ENCODE peak calls at places on chromosomes 2 and 18, in five cellular contexts. One of them, this sample, is unnamed.

GRCh38 chr2:108363900-108364225 is 13.9 kb upstream of the SULT1C4 start:
- DNase-seq in HFF-Myc: no peak
- DNase-seq in left ventricle myocardium inferior: no peak
- DNase-seq in A549: no peak
- DNase-seq in HL-60: no peak
- DNase-seq in this sample: no peak

GRCh38 chr2:23926289-23926749 is 604 bp downstream of the ATAD2B start:
- DNase-seq in HL-60: peak
- DNase-seq in HFF-Myc: no peak
- DNase-seq in left ventricle myocardium inferior: peak
- DNase-seq in A549: peak
- DNase-seq in this sample: no peak

GRCh38 chr2:233240897-233241296 is 10.6 kb upstream of the ATG16L1 start:
- DNase-seq in HL-60: peak
- DNase-seq in left ventricle myocardium inferior: no peak
- DNase-seq in HFF-Myc: no peak
- DNase-seq in A549: no peak
- DNase-seq in this sample: no peak

GRCh38 chr2:241796209-241796608 is 12.8 kb upstream of the NEU4 start:
- DNase-seq in left ventricle myocardium inferior: peak
- DNase-seq in HFF-Myc: no peak
- DNase-seq in A549: no peak
- DNase-seq in HL-60: no peak
- DNase-seq in this sample: no peak

GRCh38 chr2:222582931-222583330 is 73.0 kb downstream of the FARSB start:
- DNase-seq in HL-60: no peak
- DNase-seq in HFF-Myc: no peak
- DNase-seq in left ventricle myocardium inferior: no peak
- DNase-seq in A549: no peak
- DNase-seq in this sample: no peak

GRCh38 chr2:181780159-181781081 is 100.1 kb upstream of the NEUROD1 start:
- DNase-seq in HL-60: no peak
- DNase-seq in A549: no peak
- DNase-seq in left ventricle myocardium inferior: no peak
- DNase-seq in HFF-Myc: no peak
- DNase-seq in this sample: peak

GRCh38 chr2:214365549-214365948 is 45.3 kb upstream of the VWC2L start:
- DNase-seq in left ventricle myocardium inferior: no peak
- DNase-seq in A549: no peak
- DNase-seq in HFF-Myc: no peak
- DNase-seq in HL-60: no peak
- DNase-seq in this sample: no peak

GRCh38 chr2:174554514-174555119 is 43.0 kb downstream of the WIPF1 start:
- DNase-seq in left ventricle myocardium inferior: no peak
- DNase-seq in A549: no peak
- DNase-seq in HFF-Myc: no peak
- DNase-seq in HL-60: no peak
- DNase-seq in this sample: no peak

GRCh38 chr18:45322343-45322742 is 292.9 kb upstream of the SLC14A2 start:
- DNase-seq in HFF-Myc: no peak
- DNase-seq in A549: no peak
- DNase-seq in left ventricle myocardium inferior: no peak
- DNase-seq in HL-60: no peak
- DNase-seq in this sample: no peak

GRCh38 chr2:146821836-146822316 is 1023.0 kb upstream of the ACVR2A start:
- DNase-seq in HL-60: no peak
- DNase-seq in A549: no peak
- DNase-seq in HFF-Myc: peak
- DNase-seq in left ventricle myocardium inferior: no peak
- DNase-seq in this sample: peak

GRCh38 chr18:75125359-75126331 is 83.3 kb downstream of the PTGR3 start:
- DNase-seq in HFF-Myc: no peak
- DNase-seq in A549: no peak
- DNase-seq in HL-60: no peak
- DNase-seq in left ventricle myocardium inferior: no peak
- DNase-seq in this sample: no peak

GRCh38 chr2:212409560-212409959 is 129.0 kb downstream of the ERBB4 start:
- DNase-seq in left ventricle myocardium inferior: no peak
- DNase-seq in HFF-Myc: no peak
- DNase-seq in A549: no peak
- DNase-seq in HL-60: no peak
- DNase-seq in this sample: no peak

GRCh38 chr2:180677200-180677599 is 303.2 kb upstream of the UBE2E3 start:
- DNase-seq in A549: no peak
- DNase-seq in HFF-Myc: no peak
- DNase-seq in left ventricle myocardium inferior: no peak
- DNase-seq in HL-60: no peak
- DNase-seq in this sample: no peak

GRCh38 chr18:43847164-43848091 is 570.1 kb upstream of the SYT4 start:
- DNase-seq in left ventricle myocardium inferior: no peak
- DNase-seq in A549: no peak
- DNase-seq in HFF-Myc: peak
- DNase-seq in HL-60: no peak
- DNase-seq in this sample: peak

GRCh38 chr2:171318463-171318934 is 115.3 kb downstream of the METTL8 start:
- DNase-seq in left ventricle myocardium inferior: no peak
- DNase-seq in HL-60: no peak
- DNase-seq in HFF-Myc: no peak
- DNase-seq in A549: no peak
- DNase-seq in this sample: no peak

DNA sequence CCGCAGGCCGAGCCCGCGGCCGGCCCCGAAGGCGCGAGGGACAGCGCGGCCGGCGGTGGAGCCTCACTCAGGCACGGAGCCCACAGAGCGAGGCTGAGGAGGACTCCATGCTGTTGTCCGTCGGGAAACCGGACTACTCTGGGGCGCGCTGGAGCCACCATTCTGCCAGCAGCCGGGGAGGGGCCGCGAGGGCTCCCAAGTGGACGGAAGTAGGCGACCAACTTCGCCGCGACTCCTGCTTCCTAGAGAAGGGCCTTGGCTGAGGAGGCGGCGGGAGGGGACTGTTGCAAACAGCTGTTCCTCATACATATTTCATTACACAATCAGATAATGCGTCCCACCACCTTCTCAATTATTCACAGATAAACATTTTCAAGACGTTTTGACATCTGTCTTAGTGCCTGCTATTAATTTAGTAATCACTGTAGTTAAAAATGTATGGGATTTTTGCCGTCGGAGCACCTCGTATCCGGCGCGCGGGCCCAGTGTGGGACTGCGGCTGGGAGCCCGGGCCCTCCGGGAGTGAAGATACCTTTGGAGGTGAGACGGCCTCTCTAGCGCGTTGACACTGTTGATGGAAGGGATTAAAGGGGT is 11.7 kb upstream of the SIX3 start:
- DNase-seq in left ventricle myocardium inferior: no peak
- DNase-seq in HFF-Myc: no peak
- DNase-seq in HL-60: no peak
- DNase-seq in A549: no peak
- DNase-seq in this sample: no peak
- H3K4me3 ChIP-seq in left ventricle myocardium inferior: peak
- H3K4me3 ChIP-seq in HFF-Myc: no peak
- H3K4me3 ChIP-seq in HL-60: no peak
- H3K4me3 ChIP-seq in A549: no peak
- H3K4me3 ChIP-seq in this sample: no peak

DNA sequence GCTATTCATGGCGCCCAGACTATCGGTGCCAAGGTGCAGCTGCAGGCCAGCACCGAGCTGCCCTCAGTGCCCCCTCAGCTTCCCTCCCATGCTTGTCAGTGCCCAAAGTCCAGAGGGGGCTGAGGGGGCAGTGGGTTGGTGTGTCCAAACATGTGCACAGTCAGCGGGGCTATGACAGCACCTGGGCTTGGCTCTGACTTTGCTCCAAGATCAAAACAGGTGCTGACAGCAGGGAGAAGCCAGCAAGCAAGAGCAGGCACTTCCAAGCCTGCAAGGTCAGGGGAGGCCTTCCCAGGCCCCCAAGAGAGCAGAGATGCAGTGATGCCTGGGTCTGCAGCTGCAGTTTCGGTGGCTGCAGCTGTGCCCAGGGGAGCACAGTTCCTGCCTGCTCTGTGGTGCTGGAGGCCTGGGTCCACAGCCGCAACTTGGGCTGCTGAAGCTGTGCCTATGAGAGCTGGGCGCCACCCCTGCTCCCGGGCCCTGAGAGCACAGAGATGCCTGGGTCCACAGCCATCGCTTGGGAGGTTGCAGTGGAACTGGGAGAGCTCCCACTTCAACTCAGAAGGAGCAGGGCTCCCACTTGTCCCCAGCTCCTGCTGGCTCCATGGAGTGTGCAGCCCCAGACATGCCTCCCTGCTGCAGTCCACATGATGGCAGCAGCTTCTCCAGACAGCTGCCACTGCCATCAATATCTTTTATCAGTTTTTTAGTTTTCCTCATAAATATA is 775.3 kb upstream of the POU3F3 start:
- DNase-seq in HFF-Myc: no peak
- DNase-seq in left ventricle myocardium inferior: no peak
- DNase-seq in A549: no peak
- DNase-seq in HL-60: no peak
- DNase-seq in this sample: no peak
- TF ChIP-seq CTCF in HFF-Myc: no peak
- TF ChIP-seq CTCF in left ventricle myocardium inferior: no peak
- TF ChIP-seq CTCF in A549: peak
- TF ChIP-seq CTCF in HL-60: no peak
- TF ChIP-seq CTCF in this sample: peak

DNA sequence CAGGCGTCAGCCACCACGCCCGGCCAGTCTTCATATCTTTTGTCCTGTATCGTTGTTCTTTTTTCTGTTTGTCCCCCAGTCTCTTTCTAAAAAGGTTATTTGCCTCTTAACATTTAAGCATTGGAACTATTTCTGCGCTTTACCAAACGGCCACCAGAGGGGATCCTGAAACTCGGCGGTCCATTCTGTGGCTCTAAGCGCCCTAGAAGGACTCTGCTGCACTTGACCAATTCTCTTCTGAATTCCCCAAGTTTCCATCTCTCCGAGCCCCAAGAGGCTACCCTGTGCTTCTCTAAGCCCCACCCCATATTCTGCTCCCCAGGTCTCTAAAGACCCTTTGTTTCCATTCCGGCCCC is 33.1 kb upstream of the REG3G start:
- DNase-seq in left ventricle myocardium inferior: no peak
- DNase-seq in HFF-Myc: no peak
- DNase-seq in A549: peak
- DNase-seq in HL-60: peak
- DNase-seq in this sample: no peak
- H3K4me3 ChIP-seq in left ventricle myocardium inferior: no peak
- H3K4me3 ChIP-seq in HFF-Myc: no peak
- H3K4me3 ChIP-seq in A549: no peak
- H3K4me3 ChIP-seq in HL-60: no peak
- H3K4me3 ChIP-seq in this sample: no peak

GRCh38 chr2:20446280-20446916 is 476 bp upstream of the RHOB start:
- DNase-seq in left ventricle myocardium inferior: peak
- DNase-seq in HFF-Myc: no peak
- DNase-seq in HL-60: no peak
- DNase-seq in A549: no peak
- DNase-seq in this sample: no peak
- TF ChIP-seq CTCF in left ventricle myocardium inferior: no peak
- TF ChIP-seq CTCF in HFF-Myc: no peak
- TF ChIP-seq CTCF in HL-60: no peak
- TF ChIP-seq CTCF in A549: no peak
- TF ChIP-seq CTCF in this sample: peak

GRCh38 chr2:188787661-188788044 is 186.5 kb upstream of the COL3A1 start:
- DNase-seq in HL-60: no peak
- DNase-seq in HFF-Myc: no peak
- DNase-seq in A549: no peak
- DNase-seq in left ventricle myocardium inferior: no peak
- DNase-seq in this sample: no peak
- H3K4me3 ChIP-seq in HL-60: no peak
- H3K4me3 ChIP-seq in HFF-Myc: no peak
- H3K4me3 ChIP-seq in A549: no peak
- H3K4me3 ChIP-seq in left ventricle myocardium inferior: peak
- H3K4me3 ChIP-seq in this sample: no peak

This sample was measured in astrocyte of the cerebellum.